ENCODE peak calls at places on chromosomes 12 and 14, in nine cellular contexts. One of them, this sample, is unnamed.

GRCh38 chr12:93102289-93102688 is 173.2 kb upstream of the EEA1 start:
- DNase-seq in NCI-H1436 treated with DMSO at 0.1 percent for 48 hours: no peak
- DNase-seq in A549: no peak
- DNase-seq in NCI-H1092: no peak
- DNase-seq in GM12864: no peak
- DNase-seq in naive thymus-derived CD4-positive, alpha-beta T cell: no peak
- DNase-seq in cardiac muscle cell: no peak
- DNase-seq in mesenchymal stem cell: no peak
- DNase-seq in activated CD4-positive, alpha-beta T cell treated with anti-CD3 and anti-CD28 coated beads, Interleukin-2, amount 50 U/mL, for 1 hour: no peak
- DNase-seq in this sample: no peak

GRCh38 chr12:114691810-114692557 is 8.0 kb upstream of the TBX3 start:
- DNase-seq in cardiac muscle cell: no peak
- DNase-seq in GM12864: no peak
- DNase-seq in NCI-H1092: no peak
- DNase-seq in mesenchymal stem cell: no peak
- DNase-seq in NCI-H1436 treated with DMSO at 0.1 percent for 48 hours: no peak
- DNase-seq in A549: no peak
- DNase-seq in naive thymus-derived CD4-positive, alpha-beta T cell: no peak
- DNase-seq in activated CD4-positive, alpha-beta T cell treated with anti-CD3 and anti-CD28 coated beads, Interleukin-2, amount 50 U/mL, for 1 hour: no peak
- DNase-seq in this sample: no peak

GRCh38 chr14:100237735-100238418 is 1.1 kb upstream of the YY1 start:
- DNase-seq in GM12864: no peak
- DNase-seq in NCI-H1436 treated with DMSO at 0.1 percent for 48 hours: peak; percentile 3
- DNase-seq in A549: peak; percentile 38
- DNase-seq in naive thymus-derived CD4-positive, alpha-beta T cell: peak; percentile 18
- DNase-seq in cardiac muscle cell: peak; percentile 79
- DNase-seq in activated CD4-positive, alpha-beta T cell treated with anti-CD3 and anti-CD28 coated beads, Interleukin-2, amount 50 U/mL, for 1 hour: peak; percentile 43
- DNase-seq in mesenchymal stem cell: peak; percentile 38
- DNase-seq in NCI-H1092: peak; percentile 38
- DNase-seq in this sample: peak; percentile 53

GRCh38 chr14:51523243-51523642 is 128.5 kb upstream of the FRMD6 start:
- DNase-seq in NCI-H1092: no peak
- DNase-seq in naive thymus-derived CD4-positive, alpha-beta T cell: no peak
- DNase-seq in GM12864: no peak
- DNase-seq in A549: no peak
- DNase-seq in cardiac muscle cell: no peak
- DNase-seq in mesenchymal stem cell: no peak
- DNase-seq in activated CD4-positive, alpha-beta T cell treated with anti-CD3 and anti-CD28 coated beads, Interleukin-2, amount 50 U/mL, for 1 hour: no peak
- DNase-seq in NCI-H1436 treated with DMSO at 0.1 percent for 48 hours: no peak
- DNase-seq in this sample: no peak

GRCh38 chr12:26523708-26524150 is 309.3 kb downstream of the ITPR2 start:
- DNase-seq in activated CD4-positive, alpha-beta T cell treated with anti-CD3 and anti-CD28 coated beads, Interleukin-2, amount 50 U/mL, for 1 hour: no peak
- DNase-seq in GM12864: no peak
- DNase-seq in NCI-H1092: no peak
- DNase-seq in cardiac muscle cell: no peak
- DNase-seq in naive thymus-derived CD4-positive, alpha-beta T cell: no peak
- DNase-seq in NCI-H1436 treated with DMSO at 0.1 percent for 48 hours: no peak
- DNase-seq in mesenchymal stem cell: peak; percentile 79
- DNase-seq in A549: no peak
- DNase-seq in this sample: no peak

GRCh38 chr12:78210894-78211302 is 380.2 kb downstream of the NAV3 start:
- DNase-seq in GM12864: no peak
- DNase-seq in mesenchymal stem cell: peak; percentile 59
- DNase-seq in NCI-H1436 treated with DMSO at 0.1 percent for 48 hours: no peak
- DNase-seq in A549: no peak
- DNase-seq in cardiac muscle cell: no peak
- DNase-seq in activated CD4-positive, alpha-beta T cell treated with anti-CD3 and anti-CD28 coated beads, Interleukin-2, amount 50 U/mL, for 1 hour: no peak
- DNase-seq in NCI-H1092: no peak
- DNase-seq in naive thymus-derived CD4-positive, alpha-beta T cell: no peak
- DNase-seq in this sample: no peak

GRCh38 chr12:108306014-108306501 is 33.1 kb downstream of the CMKLR1 start:
- DNase-seq in NCI-H1092: no peak
- DNase-seq in A549: no peak
- DNase-seq in activated CD4-positive, alpha-beta T cell treated with anti-CD3 and anti-CD28 coated beads, Interleukin-2, amount 50 U/mL, for 1 hour: no peak
- DNase-seq in naive thymus-derived CD4-positive, alpha-beta T cell: no peak
- DNase-seq in NCI-H1436 treated with DMSO at 0.1 percent for 48 hours: no peak
- DNase-seq in GM12864: no peak
- DNase-seq in mesenchymal stem cell: peak; percentile 3
- DNase-seq in cardiac muscle cell: no peak
- DNase-seq in this sample: no peak

GRCh38 chr12:71085575-71085974 is 72.2 kb downstream of the TSPAN8 start:
- DNase-seq in mesenchymal stem cell: peak; percentile 4
- DNase-seq in A549: no peak
- DNase-seq in NCI-H1092: no peak
- DNase-seq in GM12864: no peak
- DNase-seq in naive thymus-derived CD4-positive, alpha-beta T cell: no peak
- DNase-seq in cardiac muscle cell: no peak
- DNase-seq in NCI-H1436 treated with DMSO at 0.1 percent for 48 hours: no peak
- DNase-seq in activated CD4-positive, alpha-beta T cell treated with anti-CD3 and anti-CD28 coated beads, Interleukin-2, amount 50 U/mL, for 1 hour: no peak
- DNase-seq in this sample: no peak

GRCh38 chr14:95061317-95062093 is 95.8 kb downstream of the DICER1 start:
- DNase-seq in NCI-H1436 treated with DMSO at 0.1 percent for 48 hours: no peak
- DNase-seq in GM12864: no peak
- DNase-seq in NCI-H1092: no peak
- DNase-seq in mesenchymal stem cell: peak; percentile 17
- DNase-seq in A549: no peak
- DNase-seq in naive thymus-derived CD4-positive, alpha-beta T cell: no peak
- DNase-seq in activated CD4-positive, alpha-beta T cell treated with anti-CD3 and anti-CD28 coated beads, Interleukin-2, amount 50 U/mL, for 1 hour: no peak
- DNase-seq in cardiac muscle cell: no peak
- DNase-seq in this sample: no peak

GRCh38 chr12:26338574-26339572 is 143.5 kb downstream of the SSPN start:
- DNase-seq in A549: peak; percentile 12
- DNase-seq in NCI-H1092: no peak
- DNase-seq in GM12864: no peak
- DNase-seq in naive thymus-derived CD4-positive, alpha-beta T cell: no peak
- DNase-seq in mesenchymal stem cell: peak; percentile 28
- DNase-seq in cardiac muscle cell: no peak
- DNase-seq in NCI-H1436 treated with DMSO at 0.1 percent for 48 hours: no peak
- DNase-seq in activated CD4-positive, alpha-beta T cell treated with anti-CD3 and anti-CD28 coated beads, Interleukin-2, amount 50 U/mL, for 1 hour: no peak
- DNase-seq in this sample: no peak

GRCh38 chr12:96720363-96720705 is 186.7 kb upstream of the NEDD1 start:
- DNase-seq in cardiac muscle cell: no peak
- DNase-seq in activated CD4-positive, alpha-beta T cell treated with anti-CD3 and anti-CD28 coated beads, Interleukin-2, amount 50 U/mL, for 1 hour: peak; percentile 17
- DNase-seq in GM12864: no peak
- DNase-seq in NCI-H1092: no peak
- DNase-seq in A549: peak; percentile 35
- DNase-seq in naive thymus-derived CD4-positive, alpha-beta T cell: peak; percentile 8
- DNase-seq in NCI-H1436 treated with DMSO at 0.1 percent for 48 hours: no peak
- DNase-seq in mesenchymal stem cell: no peak
- DNase-seq in this sample: no peak

GRCh38 chr12:16323638-16324037 is 23.8 kb upstream of the MGST1 start:
- DNase-seq in naive thymus-derived CD4-positive, alpha-beta T cell: no peak
- DNase-seq in GM12864: no peak
- DNase-seq in cardiac muscle cell: no peak
- DNase-seq in NCI-H1092: no peak
- DNase-seq in A549: no peak
- DNase-seq in mesenchymal stem cell: no peak
- DNase-seq in activated CD4-positive, alpha-beta T cell treated with anti-CD3 and anti-CD28 coated beads, Interleukin-2, amount 50 U/mL, for 1 hour: no peak
- DNase-seq in NCI-H1436 treated with DMSO at 0.1 percent for 48 hours: no peak
- DNase-seq in this sample: no peak

GRCh38 chr14:22781606-22782000 is 15.1 kb downstream of the OXA1L start:
- DNase-seq in NCI-H1092: no peak
- DNase-seq in naive thymus-derived CD4-positive, alpha-beta T cell: no peak
- DNase-seq in GM12864: no peak
- DNase-seq in NCI-H1436 treated with DMSO at 0.1 percent for 48 hours: no peak
- DNase-seq in mesenchymal stem cell: peak; percentile 47
- DNase-seq in cardiac muscle cell: no peak
- DNase-seq in activated CD4-positive, alpha-beta T cell treated with anti-CD3 and anti-CD28 coated beads, Interleukin-2, amount 50 U/mL, for 1 hour: no peak
- DNase-seq in A549: no peak
- DNase-seq in this sample: no peak

GRCh38 chr14:90976076-90976475 is 84.4 kb downstream of the RPS6KA5 start:
- DNase-seq in NCI-H1092: no peak
- DNase-seq in mesenchymal stem cell: no peak
- DNase-seq in activated CD4-positive, alpha-beta T cell treated with anti-CD3 and anti-CD28 coated beads, Interleukin-2, amount 50 U/mL, for 1 hour: no peak
- DNase-seq in naive thymus-derived CD4-positive, alpha-beta T cell: no peak
- DNase-seq in cardiac muscle cell: no peak
- DNase-seq in NCI-H1436 treated with DMSO at 0.1 percent for 48 hours: no peak
- DNase-seq in A549: no peak
- DNase-seq in GM12864: no peak
- DNase-seq in this sample: no peak